ENCODE peak calls at places on chromosomes 5 and 9, in four cellular contexts. N, P, K and O are unnamed samples.

GRCh38 chr5:123819818-123820217 is 307.8 kb downstream of the CSNK1G3 start:
- DNase-seq in N (no peak), P (no peak), K (no peak), O (no peak)

GRCh38 chr5:176365663-176366574 is 632 bp downstream of the ARL10 start:
- DNase-seq in N (peak), P (no peak), K (no peak), O (peak)

GRCh38 chr5:112647428-112647827 is 90.3 kb upstream of the APC start:
- DNase-seq in N (no peak), P (no peak), K (no peak), O (no peak)

GRCh38 chr9:89482950-89483349 is 15.0 kb downstream of the SEMA4D start:
- DNase-seq in N (no peak), P (no peak), K (no peak), O (no peak)

GRCh38 chr5:90921428-90921973 is 362.9 kb downstream of the ADGRV1 start:
- DNase-seq in N (no peak), P (no peak), K (no peak), O (no peak)

GRCh38 chr5:109826426-109826825 is 136.7 kb downstream of the MAN2A1 start:
- DNase-seq in N (no peak), P (no peak), K (no peak), O (no peak)

GRCh38 chr5:17087035-17087434 is 130.4 kb upstream of the BASP1 start:
- DNase-seq in N (no peak), P (no peak), K (no peak), O (no peak)

GRCh38 chr9:83208065-83208850 is 145.3 kb upstream of the RASEF start:
- DNase-seq in N (no peak), P (no peak), K (no peak), O (no peak)

GRCh38 chr5:4879693-4880303 is 260.3 kb upstream of the ADAMTS16 start:
- DNase-seq in N (peak), P (no peak), K (peak), O (no peak)

GRCh38 chr5:103624035-103624461 is 61.5 kb upstream of the NUDT12 start:
- DNase-seq in N (no peak), P (no peak), K (no peak), O (no peak)

GRCh38 chr5:37836173-37837100 is 3.4 kb downstream of the GDNF start:
- DNase-seq in N (no peak), P (no peak), K (no peak), O (no peak)

GRCh38 chr9:129284607-129285291 is 106.7 kb upstream of the IER5L start:
- DNase-seq in N (peak), P (no peak), K (no peak), O (no peak)

GRCh38 chr5:107223066-107223465 is 447.7 kb downstream of the EFNA5 start:
- DNase-seq in N (no peak), P (no peak), K (no peak), O (no peak)

GRCh38 chr5:157222506-157223230 is 42.0 kb downstream of the ITK start:
- DNase-seq in N (no peak), P (peak), K (no peak), O (no peak)

GRCh38 chr9:126482361-126483044 is 131.2 kb upstream of the LMX1B start:
- DNase-seq in N (no peak), P (no peak), K (no peak), O (no peak)

GRCh38 chr5:164296603-164297080 is 791.2 kb downstream of the MAT2B start:
- DNase-seq in N (no peak), P (no peak), K (no peak), O (no peak)

GRCh38 chr9:109730228-109730627 is 49.8 kb upstream of the PALM2AKAP2 start:
- DNase-seq in N (no peak), P (no peak), K (peak), O (no peak)

GRCh38 chr5:96968074-96968473 is 32.2 kb downstream of the LNPEP start:
- DNase-seq in N (no peak), P (no peak), K (no peak), O (no peak)